ENCODE peak calls at places on chromosome 1, in five cellular contexts. A is GM23338, Y is stomach, S is transverse colon, P is HCT116. T is an unnamed sample.

GRCh38 chr1:151326619-151327222 is 495 bp downstream of the PI4KB start:
- DNase-seq in Y (peak), A (peak), P (no peak), S (peak), T (peak)

GRCh38 chr1:150627821-150628410 is 1.5 kb downstream of the ENSA start:
- DNase-seq in A (no peak), S (no peak), P (no peak), Y (no peak), T (no peak)

GRCh38 chr1:87093286-87093685 is 178.9 kb downstream of the HS2ST1 start:
- DNase-seq in S (no peak), Y (no peak), P (no peak), A (no peak), T (no peak)

GRCh38 chr1:3238705-3239278 is 169.8 kb downstream of the PRDM16 start:
- DNase-seq in S (no peak), Y (no peak), P (no peak), A (no peak), T (no peak)

GRCh38 chr1:82160036-82160435 is 359.3 kb downstream of the ADGRL2 start:
- DNase-seq in Y (no peak), P (no peak), S (no peak), A (no peak), T (no peak)

GRCh38 chr1:94325379-94326302 is 88.3 kb upstream of the ARHGAP29 start:
- DNase-seq in Y (no peak), A (no peak), S (no peak), P (peak), T (peak)

GRCh38 chr1:160225345-160225744 is 20.2 kb downstream of the PEA15 start:
- DNase-seq in P (no peak), Y (no peak), S (no peak), A (no peak), T (no peak)

GRCh38 chr1:31101147-31101502 is 35.6 kb upstream of the PUM1 start:
- DNase-seq in P (no peak), Y (no peak), A (no peak), S (no peak), T (no peak)

GRCh38 chr1:17867470-17867869 is 112.3 kb downstream of the ACTL8 start:
- DNase-seq in Y (no peak), S (no peak), P (no peak), A (no peak), T (no peak)

GRCh38 chr1:61160526-61160925 is 78.2 kb downstream of the NFIA start:
- DNase-seq in A (no peak), S (no peak), P (no peak), Y (no peak), T (no peak)

GRCh38 chr1:21852282-21853129 is 40.4 kb downstream of the LDLRAD2 start:
- DNase-seq in S (peak), A (no peak), Y (no peak), P (no peak), T (no peak)

GRCh38 chr1:3788756-3789420 is 7.4 kb downstream of the LRRC47 start:
- DNase-seq in Y (no peak), P (no peak), S (no peak), A (no peak), T (no peak)

GRCh38 chr1:157240495-157241184 is 102.4 kb upstream of the ETV3 start:
- DNase-seq in S (no peak), P (no peak), A (no peak), Y (peak), T (no peak)

GRCh38 chr1:92933459-92933858 is 27.8 kb downstream of the DIPK1A start:
- DNase-seq in A (no peak), P (no peak), Y (no peak), S (no peak), T (no peak)

GRCh38 chr1:22829001-22829989 is 118.7 kb downstream of the EPHB2 start:
- DNase-seq in S (no peak), P (no peak), Y (no peak), A (no peak), T (no peak)

GRCh38 chr1:3599816-3600215 is 11.5 kb downstream of the MEGF6 start:
- DNase-seq in P (no peak), Y (no peak), A (no peak), S (no peak), T (no peak)

GRCh38 chr1:81172483-81172882 is 628.3 kb upstream of the ADGRL2 start:
- DNase-seq in A (no peak), P (no peak), S (no peak), Y (no peak), T (no peak)

GRCh38 chr1:11499825-11500331 is 20.9 kb downstream of the DISP3 start:
- DNase-seq in A (peak), S (no peak), Y (no peak), P (no peak), T (no peak)

GRCh38 chr1:26961826-26962225 is 1.6 kb upstream of the KDF1 start:
- DNase-seq in A (no peak), P (no peak), Y (no peak), S (no peak), T (peak)

GRCh38 chr1:47766832-47767740 is 230.1 kb downstream of the TRABD2B start:
- DNase-seq in A (no peak), S (no peak), P (no peak), Y (no peak), T (no peak)

GRCh38 chr1:85134583-85135455 is 66.0 kb downstream of the SYDE2 start:
- DNase-seq in Y (no peak), P (no peak), A (no peak), S (peak), T (no peak)

GRCh38 chr1:180912801-180913616 is at the start of gene KIAA1614:
- DNase-seq in S (no peak), Y (no peak), A (peak), P (no peak), T (no peak)

GRCh38 chr1:209409786-209410185 is 173.7 kb upstream of the CAMK1G start:
- DNase-seq in A (no peak), S (no peak), Y (no peak), P (no peak), T (no peak)

GRCh38 chr1:201456499-201457309 is 12.3 kb downstream of the PHLDA3 start:
- DNase-seq in P (no peak), Y (no peak), A (no peak), S (peak), T (peak)

GRCh38 chr1:53295746-53296722 is 31.8 kb downstream of the LRP8 start:
- DNase-seq in S (peak), Y (no peak), A (no peak), P (no peak), T (no peak)

GRCh38 chr1:3623441-3624150 is 1.2 kb upstream of the TPRG1L start:
- DNase-seq in A (peak), P (no peak), Y (no peak), S (no peak), T (no peak)

GRCh38 chr1:207810173-207810572 is 58.3 kb downstream of the CD46 start:
- DNase-seq in A (no peak), P (no peak), Y (no peak), S (no peak), T (no peak)

GRCh38 chr1:234322979-234323378 is 50.3 kb upstream of the COA6 start:
- DNase-seq in Y (peak), P (peak), A (peak), S (peak), T (peak)

GRCh38 chr1:42240964-42241755 is 76.6 kb upstream of the GUCA2A start:
- DNase-seq in Y (no peak), S (no peak), P (no peak), A (no peak), T (peak)

GRCh38 chr1:116521186-116521585 is 49.6 kb downstream of the CD58 start:
- DNase-seq in A (no peak), S (no peak), P (no peak), Y (no peak), T (no peak)

GRCh38 chr1:84944767-84945486 is 51.9 kb upstream of the LPAR3 start:
- DNase-seq in S (peak), A (peak), Y (peak), P (peak), T (peak)

GRCh38 chr1:91775227-91775626 is 110.7 kb downstream of the TGFBR3 start:
- DNase-seq in S (no peak), Y (no peak), P (no peak), A (no peak), T (no peak)

DNA sequence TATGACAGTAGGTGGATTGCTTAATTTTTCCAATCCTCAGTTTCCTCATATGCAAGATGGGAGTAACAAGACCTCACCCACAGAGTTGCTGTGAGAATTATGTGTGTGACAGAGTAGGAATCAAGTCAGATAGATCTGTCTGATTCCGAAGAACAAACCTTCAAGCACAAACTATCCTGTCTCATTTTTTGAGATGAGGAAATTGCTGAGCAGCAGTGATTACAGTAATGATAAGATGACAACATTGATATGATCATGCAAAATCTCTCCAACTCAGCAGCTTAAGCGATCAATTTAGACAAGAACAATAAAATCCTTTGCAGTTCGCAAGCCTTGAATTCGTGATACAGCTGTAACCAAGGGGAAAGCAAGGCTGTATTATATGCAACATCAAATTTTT is 474.1 kb downstream of the OMA1 start:
- DNase-seq in P (no peak), Y (no peak), A (no peak), S (no peak), T (no peak)
- TF ChIP-seq POLR2AphosphoS5 in P (no peak), Y (no peak), A (no peak), S (no peak), T (no peak)

GRCh38 chr1:118563969-118564951 is 379.2 kb upstream of the SPAG17 start:
- DNase-seq in Y (no peak), P (no peak), A (peak), S (no peak), T (no peak)
- TF ChIP-seq CTCF in Y (no peak), P (no peak), A (peak), S (no peak), T (no peak)

DNA sequence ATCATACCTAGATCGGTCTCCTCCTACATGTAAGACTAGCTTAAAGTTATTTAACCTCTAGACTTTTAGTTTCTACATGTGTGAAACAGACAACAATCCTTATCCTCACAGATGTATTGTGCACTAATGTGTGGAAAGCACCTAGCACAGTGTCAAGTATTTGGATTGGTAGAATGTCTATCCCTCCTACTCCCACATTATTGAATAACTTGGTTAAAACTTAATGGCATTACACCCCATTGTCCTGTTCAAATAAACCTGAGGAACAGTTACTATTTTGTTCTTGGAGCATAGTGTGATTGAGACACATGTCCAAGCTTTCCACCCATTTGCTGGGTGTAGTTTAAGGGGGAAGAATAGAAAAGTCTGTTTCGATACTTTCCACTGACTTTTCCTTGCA is 208.8 kb upstream of the JUN start:
- DNase-seq in A (no peak), S (no peak), Y (no peak), P (no peak), T (no peak)
- H3K4me3 ChIP-seq in A (no peak), S (no peak), Y (no peak), P (no peak), T (no peak)

GRCh38 chr1:44616991-44617702 is 57.1 kb downstream of the TMEM53 start:
- DNase-seq in P (no peak), Y (no peak), A (peak), S (peak), T (no peak)
- TF ChIP-seq POLR2AphosphoS5 in P (no peak), Y (no peak), A (no peak), S (no peak), T (no peak)

GRCh38 chr1:172960454-172961208 is 90.1 kb downstream of the TNFSF18 start:
- DNase-seq in A (peak), Y (peak), P (no peak), S (peak), T (no peak)
- TF ChIP-seq CTCF in A (no peak), Y (no peak), P (no peak), S (no peak), T (no peak)

GRCh38 chr1:20376880-20377494 is 86.3 kb downstream of the VWA5B1 start:
- DNase-seq in A (peak), S (peak), Y (peak), P (peak), T (peak)

GRCh38 chr1:20376171-20376570 is 85.5 kb downstream of the VWA5B1 start:
- DNase-seq in S (no peak), Y (no peak), P (no peak), A (no peak), T (no peak)

GRCh38 chr1:20379075-20379474 is 88.4 kb downstream of the VWA5B1 start:
- DNase-seq in P (no peak), Y (no peak), S (no peak), A (no peak), T (no peak)

GRCh38 chr1:20375563-20375962 is 84.9 kb downstream of the VWA5B1 start:
- DNase-seq in P (no peak), A (no peak), S (no peak), Y (no peak), T (no peak)

GRCh38 chr1:20377516-20378270 is 87.0 kb downstream of the VWA5B1 start:
- DNase-seq in P (no peak), Y (no peak), S (no peak), A (no peak), T (no peak)
- H3K4me3 ChIP-seq in P (no peak), Y (no peak), S (no peak), A (no peak), T (no peak)

T was measured in endothelial cell of umbilical vein.